ENCODE peak calls at places on chromosome 2, in four cellular contexts. D, I, J and Q are unnamed samples.
A peak's percentile ranks its signal among the peaks of the same experiment; 100 is the strongest.

GRCh38 chr2:118012778-118013177 is 1.1 kb downstream of the CCDC93 start:
- DNase-seq in D (no peak), I (no peak), J (no peak), Q (no peak)

GRCh38 chr2:112830469-112830868 is 6.1 kb downstream of the IL1B start:
- DNase-seq in D (no peak), I (no peak), J (no peak), Q (no peak)

GRCh38 chr2:28647682-28648081 is 103.9 kb upstream of the PPP1CB start:
- DNase-seq in D (no peak), I (no peak), J (no peak), Q (no peak)

GRCh38 chr2:13662055-13662454 is 945.3 kb downstream of the TRIB2 start:
- DNase-seq in D (no peak), I (no peak), J (no peak), Q (no peak)

GRCh38 chr2:200042102-200042735 is 86.8 kb downstream of the MAIP1 start:
- DNase-seq in D (peak; percentile 74), I (no peak), J (no peak), Q (no peak)

GRCh38 chr2:73092146-73092783 is 20.5 kb downstream of the RAB11FIP5 start:
- DNase-seq in D (no peak), I (no peak), J (no peak), Q (no peak)

GRCh38 chr2:16406497-16406896 is 259.1 kb downstream of the CYRIA start:
- DNase-seq in D (no peak), I (no peak), J (no peak), Q (no peak)

GRCh38 chr2:97727296-97727695 is 13.9 kb downstream of the ZAP70 start:
- DNase-seq in D (no peak), I (no peak), J (no peak), Q (no peak)

GRCh38 chr2:207131634-207132418 is 33.9 kb downstream of the KLF7 start:
- DNase-seq in D (peak; percentile 44), I (no peak), J (no peak), Q (no peak)

GRCh38 chr2:105977212-105977611 is 216.9 kb downstream of the UXS1 start:
- DNase-seq in D (peak; percentile 62), I (no peak), J (no peak), Q (no peak)

GRCh38 chr2:16134436-16135165 is 194.3 kb downstream of the MYCN start:
- DNase-seq in D (no peak), I (no peak), J (no peak), Q (no peak)

GRCh38 chr2:190137561-190137960 is 75.0 kb upstream of the MSTN start:
- DNase-seq in D (peak; percentile 71), I (no peak), J (no peak), Q (no peak)

GRCh38 chr2:112646791-112647720 is 1.3 kb downstream of the SLC20A1 start:
- DNase-seq in D (no peak), I (peak; percentile 29), J (no peak), Q (no peak)

GRCh38 chr2:29010946-29011649 is 30.0 kb downstream of the TOGARAM2 start:
- DNase-seq in D (peak; percentile 40), I (no peak), J (peak; percentile 77), Q (peak; percentile 38)

GRCh38 chr2:137228566-137228965 is 463.2 kb downstream of the THSD7B start:
- DNase-seq in D (peak; percentile 48), I (no peak), J (no peak), Q (no peak)

GRCh38 chr2:48873676-48874075 is 118.2 kb upstream of the LHCGR start:
- DNase-seq in D (no peak), I (no peak), J (no peak), Q (no peak)

GRCh38 chr2:189524746-189525145 is 55.8 kb downstream of the SLC40A1 start:
- DNase-seq in D (no peak), I (no peak), J (no peak), Q (no peak)

GRCh38 chr2:16105178-16105663 is 164.9 kb downstream of the MYCN start:
- DNase-seq in D (no peak), I (no peak), J (no peak), Q (no peak)

GRCh38 chr2:239985356-239985755 is 39.8 kb downstream of the NDUFA10 start:
- DNase-seq in D (no peak), I (no peak), J (no peak), Q (no peak)

GRCh38 chr2:195732569-195732968 is 75.5 kb downstream of the SLC39A10 start:
- DNase-seq in D (peak; percentile 53), I (no peak), J (no peak), Q (no peak)

GRCh38 chr2:46434851-46435273 is 44.5 kb upstream of the TMEM247 start:
- DNase-seq in D (peak; percentile 55), I (no peak), J (no peak), Q (no peak)

GRCh38 chr2:99819766-99820165 is 322.6 kb downstream of the AFF3 start:
- DNase-seq in D (no peak), I (peak; percentile 14), J (no peak), Q (peak; percentile 32)

GRCh38 chr2:1739322-1739957 is 4.9 kb downstream of the PXDN start:
- DNase-seq in D (no peak), I (no peak), J (no peak), Q (peak; percentile 6)

GRCh38 chr2:220114443-220114842 is 487.0 kb downstream of the SLC4A3 start:
- DNase-seq in D (no peak), I (no peak), J (no peak), Q (no peak)

GRCh38 chr2:6855860-6856547 is 9.7 kb downstream of the CMPK2 start:
- DNase-seq in D (no peak), I (no peak), J (no peak), Q (no peak)

GRCh38 chr2:18924905-18925691 is 335.7 kb upstream of the NT5C1B start:
- DNase-seq in D (peak; percentile 90), I (no peak), J (no peak), Q (no peak)

GRCh38 chr2:157934684-157935377 is 58.7 kb upstream of the ACVR1 start:
- DNase-seq in D (no peak), I (no peak), J (no peak), Q (no peak)

GRCh38 chr2:3728104-3729054 is 25.0 kb downstream of the DCDC2C start:
- DNase-seq in D (peak; percentile 55), I (peak; percentile 50), J (no peak), Q (peak; percentile 34)

GRCh38 chr2:64848363-64848762 is 140.8 kb upstream of the SLC1A4 start:
- DNase-seq in D (no peak), I (no peak), J (no peak), Q (no peak)

GRCh38 chr2:73285162-73285739 is 973 bp upstream of the FBXO41 start:
- DNase-seq in D (no peak), I (no peak), J (no peak), Q (no peak)